ENCODE peak calls at places on chromosomes 16 and 17, in six cellular contexts. O is transverse colon, Y is aorta, A is heart left ventricle, U is sigmoid colon, G is esophagus squamous epithelium. K is an unnamed sample.

GRCh38 chr17:81315170-81315884 is 20.2 kb upstream of the SLC38A10 start:
- DNase-seq in U (no peak), Y (no peak), G (no peak), A (no peak), O (no peak), K (no peak)

GRCh38 chr16:71428883-71429282 is 13.0 kb downstream of the TLE7 start:
- DNase-seq in G (no peak), A (no peak), O (no peak), Y (no peak), U (no peak), K (no peak)

GRCh38 chr17:17028878-17029535 is 13.2 kb upstream of the MPRIP start:
- DNase-seq in G (no peak), Y (peak; percentile 38), O (no peak), A (no peak), U (peak; percentile 56), K (peak; percentile 75)

GRCh38 chr16:64864232-64864803 is 257.5 kb downstream of the CDH11 start:
- DNase-seq in G (no peak), U (no peak), O (no peak), A (no peak), Y (no peak), K (no peak)

GRCh38 chr16:53546988-53547391 is 44.0 kb upstream of the AKTIP start:
- DNase-seq in U (no peak), A (no peak), Y (no peak), O (no peak), G (no peak), K (peak; percentile 78)

GRCh38 chr16:29849505-29849904 is 13.5 kb downstream of the CDIPT start:
- DNase-seq in Y (no peak), A (no peak), U (no peak), O (no peak), G (no peak), K (peak; percentile 69)

GRCh38 chr16:46728804-46729203 is 19.3 kb downstream of the MYLK3 start:
- DNase-seq in Y (no peak), O (no peak), A (no peak), G (no peak), U (no peak), K (no peak)

GRCh38 chr17:17789410-17789809 is 47.4 kb downstream of the SREBF1 start:
- DNase-seq in A (no peak), Y (no peak), O (no peak), G (no peak), U (no peak), K (no peak)

GRCh38 chr16:76653390-76654026 is 376.3 kb downstream of the CNTNAP4 start:
- DNase-seq in U (no peak), O (no peak), G (no peak), A (no peak), Y (no peak), K (no peak)

GRCh38 chr16:74760007-74760767 is 14.4 kb downstream of the FA2H start:
- DNase-seq in Y (peak; percentile 64), O (no peak), A (no peak), G (no peak), U (no peak), K (no peak)

GRCh38 chr16:87464691-87465300 is 28.0 kb downstream of the ZCCHC14 start:
- DNase-seq in A (peak; percentile 81), O (peak; percentile 66), G (no peak), U (peak; percentile 94), Y (peak; percentile 90), K (no peak)

GRCh38 chr16:3180445-3180878 is 7.5 kb upstream of the OR1F1 start:
- DNase-seq in Y (peak; percentile 52), O (no peak), U (peak; percentile 57), A (no peak), G (no peak), K (peak; percentile 57)

GRCh38 chr17:79693419-79693818 is 37.3 kb upstream of the ENPP7 start:
- DNase-seq in G (no peak), U (no peak), Y (no peak), O (no peak), A (no peak), K (no peak)

GRCh38 chr17:79695293-79696158 is 35.2 kb upstream of the ENPP7 start:
- DNase-seq in A (peak; percentile 44), Y (no peak), G (no peak), U (no peak), O (no peak), K (peak; percentile 57)

GRCh38 chr17:79691931-79692330 is 38.8 kb upstream of the ENPP7 start:
- DNase-seq in A (no peak), Y (no peak), G (no peak), O (no peak), U (no peak), K (peak; percentile 74)

GRCh38 chr17:79686476-79686875 is 44.3 kb upstream of the ENPP7 start:
- DNase-seq in O (no peak), Y (no peak), A (no peak), G (no peak), U (no peak), K (no peak)

DNA sequence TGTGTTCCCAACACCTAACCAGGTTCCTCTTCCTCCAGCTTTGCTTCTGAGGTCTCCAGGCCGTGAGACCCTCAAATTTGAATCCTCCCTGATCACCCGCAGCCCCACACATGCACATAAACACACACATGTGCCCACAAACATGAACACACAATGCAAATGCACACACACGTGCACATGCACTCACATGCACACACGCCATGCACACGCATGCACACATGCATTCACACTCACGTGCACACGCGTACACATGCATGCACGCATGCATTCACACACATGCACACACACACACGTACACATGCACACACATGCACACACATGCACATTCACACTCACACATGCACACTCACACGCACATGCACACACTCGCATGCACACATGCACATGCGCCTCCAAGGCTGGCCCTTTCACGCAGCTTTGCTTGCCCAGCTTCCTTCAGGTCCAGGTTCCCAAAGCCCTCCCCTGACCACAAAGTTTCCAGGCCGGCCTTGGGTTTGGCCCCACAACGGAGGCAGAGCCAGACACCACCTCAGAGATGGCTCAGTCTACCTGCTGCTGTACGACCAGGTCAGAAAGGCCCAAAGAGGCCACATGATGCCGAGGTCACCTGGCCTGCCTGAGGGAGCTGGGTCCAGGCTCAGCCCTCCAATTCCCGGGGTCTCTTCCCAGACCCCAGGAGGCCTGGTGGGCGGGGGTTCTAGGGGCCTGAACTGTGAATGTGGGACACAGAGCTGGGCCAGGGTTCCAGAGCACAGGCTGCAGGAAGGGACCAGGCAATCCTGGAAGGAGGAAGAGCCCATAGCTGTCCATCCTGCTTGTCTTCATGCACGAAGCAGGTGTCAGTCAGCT is 39.5 kb upstream of the ENPP7 start:
- DNase-seq in G (no peak), Y (no peak), A (no peak), U (no peak), O (no peak), K (peak; percentile 59)
- H3K4me3 ChIP-seq in G (no peak overlapping the region), Y (no peak overlapping the region), A (no peak overlapping the region), U (no peak overlapping the region), O (no peak overlapping the region), K (no peak overlapping the region)

GRCh38 chr16:56614549-56614991 is 6.2 kb downstream of the MT2A start:
- DNase-seq in A (no peak), G (no peak), O (no peak), Y (no peak), U (no peak), K (no peak)
- H3K36me3 ChIP-seq in A (no peaks in the 10 kb centered on the region), G (no peaks in the 10 kb centered on the region), O (no peaks in the 10 kb centered on the region), Y (no peaks in the 10 kb centered on the region), U (no peaks in the 10 kb centered on the region), K (no peaks in the 10 kb centered on the region)

DNA sequence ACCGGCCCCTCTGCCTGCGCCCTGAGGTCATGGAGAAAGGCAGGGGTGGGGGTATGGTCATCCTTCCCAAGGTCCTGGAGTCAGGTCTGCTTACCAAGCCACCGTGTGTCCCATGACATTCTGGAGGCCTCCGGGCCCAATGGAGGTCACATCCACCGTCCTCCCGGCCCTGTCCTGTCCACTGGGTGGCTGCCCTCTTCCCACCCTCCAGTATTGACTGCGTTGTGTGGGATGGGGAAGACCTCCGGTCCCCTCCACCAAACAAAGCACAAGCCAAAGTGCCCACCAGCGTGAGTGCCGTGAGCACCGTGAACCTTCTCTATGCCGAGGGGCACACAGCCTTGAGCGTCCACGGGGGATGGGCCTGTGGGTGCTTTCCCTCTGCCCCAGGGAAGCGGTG is 37.2 kb downstream of the LMF1 start:
- DNase-seq in Y (peak; percentile 60), O (no peak), G (no peak), A (no peak), U (no peak), K (no peak)
- H3K27me3 ChIP-seq in Y (no peaks in the 10 kb centered on the region), O (no peaks in the 10 kb centered on the region), G (no peaks in the 10 kb centered on the region), A (no peaks in the 10 kb centered on the region), U (no peaks in the 10 kb centered on the region), K (no peaks in the 10 kb centered on the region)

GRCh38 chr16:31083556-31083955 is 5.2 kb downstream of the PRSS53 start:
- DNase-seq in A (no peak), U (no peak), O (no peak), G (no peak), Y (no peak), K (peak; percentile 57)
- H3K4me3 ChIP-seq in A (no peak overlapping the region), U (no peak overlapping the region), O (no peak overlapping the region), G (no peak overlapping the region), Y (no peak overlapping the region), K (no peak overlapping the region)

GRCh38 chr16:85317704-85318103 is 205.4 kb upstream of the CIBAR2 start:
- DNase-seq in G (no peak), A (no peak), O (no peak), Y (no peak), U (no peak), K (no peak)
- H3K36me3 ChIP-seq in G (no peaks in the 10 kb centered on the region), A (no peaks in the 10 kb centered on the region), O (no peaks in the 10 kb centered on the region), Y (no peaks in the 10 kb centered on the region), U (no peaks in the 10 kb centered on the region), K (no peaks in the 10 kb centered on the region)

GRCh38 chr17:48558731-48559608 is 14.1 kb upstream of the HOXB2 start:
- DNase-seq in G (no peak), A (no peak), Y (no peak), O (no peak), U (peak; percentile 55), K (no peak)
- H3K27me3 ChIP-seq in G (peaks cover 71% of the 10 kb centered on the region), A (peaks cover 67% of the 10 kb centered on the region), Y (no peaks in the 10 kb centered on the region), O (no peaks in the 10 kb centered on the region), U (no peaks in the 10 kb centered on the region), K (peaks cover 99% of the 10 kb centered on the region)

DNA sequence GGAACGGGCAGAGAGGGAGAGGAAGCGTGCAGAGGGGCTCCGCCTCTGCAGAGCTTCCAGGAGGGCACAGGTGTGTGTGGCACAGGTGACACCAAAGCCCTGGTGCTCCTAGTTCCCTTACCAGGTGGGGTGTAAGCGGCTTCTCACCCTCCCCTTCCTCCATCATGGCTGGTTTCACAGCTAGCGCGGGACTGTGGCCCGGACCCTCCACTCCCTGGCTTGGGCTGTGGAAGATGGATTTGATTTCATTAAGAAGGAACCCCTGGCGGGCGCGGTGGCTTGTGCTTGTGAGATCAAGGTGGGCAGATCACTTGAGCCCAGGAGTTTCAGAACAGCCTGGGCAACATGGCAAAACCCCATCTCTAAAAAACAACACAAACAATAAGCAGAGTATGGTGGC is 241.2 kb upstream of the GSE1 start:
- DNase-seq in U (no peak), Y (no peak), A (no peak), G (no peak), O (no peak), K (no peak)
- H3K4me3 ChIP-seq in U (peak overlapping the region; percentile 37), Y (no peak overlapping the region), A (no peak overlapping the region), G (peak overlapping the region; percentile 42), O (no peak overlapping the region), K (no peak overlapping the region)

K was measured in H7.